ENCODE peak calls at places on chromosomes 7 and 10, in five cellular contexts. U is IMR-90, T is spleen, J is heart right ventricle, V is H4. G is an unnamed sample.

GRCh38 chr10:129968937-129969527 is 5.0 kb upstream of the EBF3 start:
- DNase-seq in U (peak; percentile 31), V (peak; percentile 33), J (no peak), T (peak; percentile 72), G (peak; percentile 31)

GRCh38 chr7:29326872-29327271 is 132.3 kb downstream of the CHN2 start:
- DNase-seq in V (no peak), J (no peak), T (no peak), U (no peak), G (no peak)

GRCh38 chr7:68176974-68177373 is 1180.3 kb downstream of the TYW1 start:
- DNase-seq in J (peak; percentile 52), V (peak; percentile 86), U (peak; percentile 18), T (no peak), G (no peak)

GRCh38 chr10:122465401-122465800 is 4.0 kb downstream of the HTRA1 start:
- DNase-seq in T (no peak), V (no peak), U (no peak), J (no peak), G (no peak)

GRCh38 chr10:77548157-77548556 is 89.5 kb downstream of the KCNMA1 start:
- DNase-seq in J (no peak), T (no peak), V (no peak), U (no peak), G (peak; percentile 29)

GRCh38 chr10:92108120-92108519 is 182.8 kb downstream of the CPEB3 start:
- DNase-seq in T (no peak), V (no peak), U (no peak), J (no peak), G (no peak)

GRCh38 chr7:150417863-150418262 is 32.6 kb upstream of the GIMAP8 start:
- DNase-seq in J (no peak), V (no peak), U (no peak), T (no peak), G (no peak)

GRCh38 chr10:35998036-35998435 is 355.9 kb upstream of the FZD8 start:
- DNase-seq in U (no peak), V (no peak), T (no peak), J (no peak), G (no peak)

GRCh38 chr7:90178592-90179279 is 24.5 kb downstream of the STEAP1 start:
- DNase-seq in V (peak; percentile 82), T (no peak), J (no peak), U (peak; percentile 67), G (peak; percentile 91)

GRCh38 chr7:8176370-8177081 is 85.4 kb downstream of the ICA1 start:
- DNase-seq in T (peak; percentile 78), V (no peak), U (no peak), J (no peak), G (no peak)

GRCh38 chr7:71612011-71612410 is 480.1 kb downstream of the GALNT17 start:
- DNase-seq in T (no peak), U (no peak), V (no peak), J (no peak), G (no peak)

GRCh38 chr10:77565590-77566023 is 72.0 kb downstream of the KCNMA1 start:
- DNase-seq in U (no peak), V (no peak), J (no peak), T (no peak), G (no peak)

GRCh38 chr7:85019176-85019575 is 167.7 kb downstream of the SEMA3D start:
- DNase-seq in V (no peak), T (no peak), J (no peak), U (no peak), G (no peak)

GRCh38 chr7:44765579-44766415 is 17.1 kb downstream of the ZMIZ2 start:
- DNase-seq in U (no peak), V (no peak), T (no peak), J (no peak), G (no peak)

GRCh38 chr10:101006593-101007098 is 7.0 kb downstream of the LZTS2 start:
- DNase-seq in T (peak; percentile 75), U (peak; percentile 32), J (no peak), V (no peak), G (no peak)

GRCh38 chr7:101754432-101755159 is 62.8 kb upstream of the CUX1 start:
- DNase-seq in J (peak; percentile 13), U (peak; percentile 47), T (no peak), V (peak; percentile 63), G (peak; percentile 70)